ENCODE peak calls at places on chromosomes 1 and 21, in four cellular contexts. U, F, D and I are unnamed samples.
A peak's percentile ranks its signal among the peaks of the same experiment; 100 is the strongest.

GRCh38 chr1:184056921-184057496 is 5.5 kb downstream of the TSEN15 start:
- DNase-seq in U (peak; percentile 66), F (peak; percentile 65), D (no peak), I (no peak)

GRCh38 chr1:221708076-221708571 is 33.8 kb downstream of the DUSP10 start:
- DNase-seq in U (peak; percentile 97), F (no peak), D (no peak), I (peak; percentile 64)

GRCh38 chr1:65881070-65881594 is 88.4 kb downstream of the PDE4B start:
- DNase-seq in U (no peak), F (peak; percentile 78), D (no peak), I (no peak)

GRCh38 chr1:37794372-37795339 is 1.0 kb downstream of the MANEAL start:
- DNase-seq in U (no peak), F (no peak), D (no peak), I (no peak)

GRCh38 chr1:230568676-230569075 is 73.6 kb upstream of the COG2 start:
- DNase-seq in U (no peak), F (no peak), D (no peak), I (no peak)

GRCh38 chr1:239755107-239755506 is 336.6 kb upstream of the FMN2 start:
- DNase-seq in U (no peak), F (no peak), D (no peak), I (no peak)

GRCh38 chr1:47569681-47570470 is 132.0 kb downstream of the FOXD2 start:
- DNase-seq in U (peak; percentile 87), F (peak; percentile 92), D (no peak), I (no peak)

GRCh38 chr1:159054427-159054826 is 22.1 kb downstream of the AIM2 start:
- DNase-seq in U (peak; percentile 42), F (no peak), D (no peak), I (no peak)

GRCh38 chr1:159076753-159077656 is at the start of gene AIM2:
- DNase-seq in U (peak; percentile 95), F (peak; percentile 58), D (no peak), I (peak; percentile 48)

GRCh38 chr1:150514260-150514659 is 1.3 kb upstream of the FALEC start:
- DNase-seq in U (no peak), F (no peak), D (no peak), I (no peak)

GRCh38 chr1:27109103-27109822 is 45.7 kb downstream of the SLC9A1 start:
- DNase-seq in U (no peak), F (no peak), D (no peak), I (no peak)

GRCh38 chr21:38301321-38302214 is 44.8 kb downstream of the KCNJ15 start:
- DNase-seq in U (no peak), F (no peak), D (no peak), I (no peak)

GRCh38 chr1:22137006-22137720 is 5.7 kb downstream of the WNT4 start:
- DNase-seq in U (no peak), F (no peak), D (no peak), I (no peak)

GRCh38 chr1:161791889-161792655 is 26.0 kb downstream of the ATF6 start:
- DNase-seq in U (no peak), F (peak; percentile 7), D (no peak), I (no peak)

GRCh38 chr1:26784023-26784871 is 3.5 kb upstream of the PIGV start:
- DNase-seq in U (peak; percentile 68), F (no peak), D (no peak), I (no peak)

GRCh38 chr1:203650012-203650836 is 23.6 kb downstream of the ATP2B4 start:
- DNase-seq in U (peak; percentile 83), F (no peak), D (peak; percentile 34), I (peak; percentile 74)

GRCh38 chr1:87398644-87399043 is 70.0 kb downstream of the LMO4 start:
- DNase-seq in U (peak; percentile 85), F (peak; percentile 82), D (no peak), I (no peak)